ENCODE peak calls at places on chromosomes 12 and 14, in five cellular contexts. O is Peyer's patch, P is heart right ventricle, J is esophagus squamous epithelium, Z is brain microvascular endothelial cell. W is an unnamed sample.

GRCh38 chr14:93619176-93619793 is 169.0 kb downstream of the PRIMA1 start:
- DNase-seq in O (no peak), P (peak; percentile 45), J (no peak), Z (peak; percentile 50), W (no peak)

GRCh38 chr12:4909734-4910501 is at the start of gene KCNA1:
- DNase-seq in O (no peak), P (no peak), J (no peak), Z (no peak), W (no peak)

GRCh38 chr14:92099802-92100201 is 6.6 kb downstream of the ATXN3 start:
- DNase-seq in O (no peak), P (no peak), J (no peak), Z (no peak), W (no peak)

GRCh38 chr14:74566174-74567125 is 45.6 kb downstream of the LTBP2 start:
- DNase-seq in O (peak; percentile 38), P (no peak), J (no peak), Z (no peak), W (peak; percentile 100)

GRCh38 chr12:102992297-102992696 is 34.8 kb downstream of the ASCL1 start:
- DNase-seq in O (no peak), P (no peak), J (no peak), Z (no peak), W (no peak)

GRCh38 chr12:94971923-94972322 is 31.6 kb downstream of the NDUFA12 start:
- DNase-seq in O (no peak), P (no peak), J (no peak), Z (no peak), W (no peak)

GRCh38 chr14:58739674-58740073 is 101.9 kb downstream of the DACT1 start:
- DNase-seq in O (no peak), P (no peak), J (no peak), Z (no peak), W (no peak)

GRCh38 chr12:56753566-56753965 is 1.4 kb upstream of the PRIM1 start:
- DNase-seq in O (no peak), P (no peak), J (no peak), Z (no peak), W (no peak)

GRCh38 chr14:33755358-33755757 is 195.5 kb downstream of the EGLN3 start:
- DNase-seq in O (no peak), P (no peak), J (no peak), Z (no peak), W (no peak)

GRCh38 chr14:84064756-84065155 is 1465.2 kb upstream of the FLRT2 start:
- DNase-seq in O (no peak), P (no peak), J (no peak), Z (no peak), W (no peak)

GRCh38 chr14:69500736-69501135 is 16.2 kb downstream of the PLEKHD1 start:
- DNase-seq in O (no peak), P (no peak), J (no peak), Z (no peak), W (peak; percentile 45)

GRCh38 chr14:88790501-88791251 is 2.1 kb downstream of the EML5 start:
- DNase-seq in O (no peak), P (no peak), J (no peak), Z (no peak), W (no peak)

GRCh38 chr14:52683985-52684520 is 11.3 kb downstream of the ERO1A start:
- DNase-seq in O (no peak), P (no peak), J (no peak), Z (no peak), W (no peak)

GRCh38 chr12:94571556-94571955 is 78.8 kb downstream of the TMCC3 start:
- DNase-seq in O (peak; percentile 80), P (peak; percentile 54), J (no peak), Z (peak; percentile 77), W (peak; percentile 79)

GRCh38 chr14:67396381-67396965 is 15.5 kb downstream of the PLEK2 start:
- DNase-seq in O (no peak), P (no peak), J (no peak), Z (no peak), W (no peak)

GRCh38 chr12:62210422-62210821 is 49.8 kb upstream of the USP15 start:
- DNase-seq in O (no peak), P (no peak), J (no peak), Z (peak; percentile 61), W (no peak)

GRCh38 chr12:49702676-49703228 is 4.5 kb downstream of the FMNL3 start:
- DNase-seq in O (no peak), P (no peak), J (no peak), Z (no peak), W (no peak)

DNA sequence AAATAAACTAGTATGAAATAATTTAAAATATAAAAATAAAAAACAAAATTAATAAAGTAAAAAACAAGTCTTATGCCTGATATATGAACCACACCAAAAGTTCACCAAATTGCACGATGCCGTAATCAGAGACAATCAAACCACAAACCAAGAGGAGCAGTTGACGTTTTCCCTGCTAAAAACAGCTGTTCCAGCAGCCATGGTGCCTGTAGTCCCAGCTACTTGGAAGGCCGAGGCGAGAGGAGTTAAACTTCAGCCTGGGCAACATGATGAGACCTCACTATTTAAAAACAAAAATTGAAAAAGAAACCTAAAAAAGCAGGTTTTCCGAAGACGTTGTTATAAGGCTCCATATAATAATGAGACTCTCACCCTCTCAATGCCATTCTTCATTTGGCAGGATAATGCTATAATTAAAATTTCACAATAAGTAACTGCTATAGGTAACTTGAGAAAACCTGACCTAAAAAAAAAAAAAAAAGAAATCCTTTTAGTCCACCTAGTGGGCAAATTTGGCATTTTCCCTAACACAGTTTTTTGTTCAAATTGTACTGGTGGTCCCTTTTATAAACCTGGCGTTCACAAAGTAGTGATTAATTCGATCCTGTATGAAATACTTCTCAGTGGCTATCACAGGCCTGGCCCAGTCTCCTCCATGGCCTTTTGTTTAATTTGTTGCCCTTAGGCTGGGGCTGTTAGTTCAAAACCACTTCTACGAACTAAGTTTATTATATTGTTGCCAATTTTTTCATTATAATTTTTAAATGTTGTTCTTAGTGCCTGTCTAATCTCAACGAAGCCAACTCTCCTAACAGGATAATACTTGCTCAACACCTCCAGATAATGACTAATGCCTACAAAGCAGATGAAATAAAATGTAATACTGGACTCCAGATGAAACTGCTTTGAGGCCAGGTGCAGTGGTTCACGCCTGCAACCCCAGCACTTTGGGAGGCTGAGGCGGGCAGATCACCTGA is 62.1 kb downstream of the TNFAIP2 start:
- DNase-seq in O (no peak), P (no peak), J (no peak), Z (no peak), W (no peak)
- TF ChIP-seq CTCF in O (peak; percentile 66), P (peak; percentile 67), J (peak; percentile 78), Z (peak; percentile 57), W (peak; percentile 88)

DNA sequence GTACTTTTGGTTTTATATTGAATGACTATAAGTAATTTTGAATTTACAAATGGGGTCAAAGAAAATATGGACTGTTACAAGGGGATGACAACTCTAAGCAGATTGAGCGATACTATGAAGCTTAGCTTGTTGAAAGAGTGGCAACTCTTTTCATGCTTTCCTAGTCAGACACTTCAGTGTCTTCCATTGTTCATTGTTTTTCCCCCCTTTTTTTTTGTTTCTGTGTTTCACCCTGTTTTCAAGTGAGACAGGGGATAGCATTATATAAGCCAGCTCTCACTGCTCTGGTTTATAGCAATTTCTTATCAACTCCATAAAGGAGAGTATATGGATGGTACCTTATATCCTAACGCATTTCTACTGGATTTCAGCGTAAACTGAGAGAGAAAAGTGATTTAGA is 24.6 kb downstream of the PEBP1 start:
- DNase-seq in O (no peak), P (no peak), J (no peak), Z (no peak), W (no peak)
- H3K27ac ChIP-seq in O (no peak overlapping the region), P (no peak overlapping the region), J (no peak overlapping the region), Z (no peak overlapping the region), W (no peak overlapping the region)

DNA sequence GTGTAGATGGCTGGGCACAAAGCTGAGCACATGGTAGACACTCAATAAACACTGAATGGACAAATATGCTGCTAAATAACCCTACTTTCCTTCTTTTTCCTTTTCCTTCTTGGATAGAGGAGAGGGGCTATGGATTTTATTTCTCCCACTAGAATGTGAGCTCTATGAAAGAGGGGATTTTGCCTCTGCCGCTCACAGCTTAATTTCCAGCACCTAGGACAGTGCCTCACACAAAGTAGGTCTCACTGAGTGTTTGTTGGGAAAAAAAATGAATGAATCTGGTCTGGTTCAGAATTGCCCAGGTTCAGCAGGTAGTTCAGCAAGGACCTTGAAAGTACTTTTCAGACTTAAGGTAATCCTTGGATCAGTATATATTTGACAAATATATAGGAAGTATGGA is 65.5 kb downstream of the WSCD2 start:
- DNase-seq in O (no peak), P (no peak), J (no peak), Z (no peak), W (no peak)
- TF ChIP-seq CTCF in O (no peak), P (no peak), J (no peak), Z (no peak), W (no peak)

GRCh38 chr12:106115450-106115849 is 23.3 kb downstream of the NUAK1 start:
- DNase-seq in O (no peak), P (no peak), J (no peak), Z (peak; percentile 31), W (no peak)

GRCh38 chr12:106120578-106121105 is 18.1 kb downstream of the NUAK1 start:
- DNase-seq in O (no peak), P (peak; percentile 63), J (no peak), Z (no peak), W (no peak)

GRCh38 chr12:106122004-106122403 is 16.8 kb downstream of the NUAK1 start:
- DNase-seq in O (no peak), P (no peak), J (no peak), Z (no peak), W (no peak)

GRCh38 chr12:106119301-106119700 is 19.5 kb downstream of the NUAK1 start:
- DNase-seq in O (no peak), P (no peak), J (no peak), Z (no peak), W (no peak)

GRCh38 chr12:106118278-106118820 is 20.4 kb downstream of the NUAK1 start:
- DNase-seq in O (no peak), P (no peak), J (no peak), Z (no peak), W (no peak)
- H3K27ac ChIP-seq in O (no peak overlapping the region), P (peak overlapping the region; percentile 27), J (no peak overlapping the region), Z (no peak overlapping the region), W (no peak overlapping the region)

GRCh38 chr12:54216580-54217308 is 28.0 kb upstream of the SMUG1 start:
- DNase-seq in O (peak; percentile 68), P (peak; percentile 77), J (no peak), Z (peak; percentile 58), W (no peak)

GRCh38 chr12:54217774-54218221 is 29.0 kb upstream of the SMUG1 start:
- DNase-seq in O (no peak), P (no peak), J (no peak), Z (no peak), W (no peak)

GRCh38 chr12:54214553-54215374 is 26.0 kb upstream of the SMUG1 start:
- DNase-seq in O (peak; percentile 85), P (peak; percentile 87), J (no peak), Z (peak; percentile 71), W (peak; percentile 88)

GRCh38 chr12:54215990-54216579 is 27.3 kb upstream of the SMUG1 start:
- DNase-seq in O (no peak), P (no peak), J (no peak), Z (no peak), W (no peak)

GRCh38 chr12:54217309-54217661 is 28.5 kb upstream of the SMUG1 start:
- DNase-seq in O (no peak), P (no peak), J (no peak), Z (no peak), W (no peak)
- TF ChIP-seq CTCF in O (peak; percentile 13), P (peak; percentile 15), J (no peak), Z (no peak), W (peak; percentile 74)